ENCODE peak calls at places on chromosome 2, in four cellular contexts. One of them, this sample, is unnamed.

GRCh38 chr2:66535574-66536289 is 100.8 kb downstream of the MEIS1 start:
- DNase-seq in astrocyte: no peak
- DNase-seq in OCI-LY7: no peak
- DNase-seq in IMR-90: no peak
- DNase-seq in this sample: no peak

GRCh38 chr2:58574873-58575272 is 333.7 kb upstream of the FANCL start:
- DNase-seq in astrocyte: peak
- DNase-seq in OCI-LY7: no peak
- DNase-seq in IMR-90: no peak
- DNase-seq in this sample: no peak

GRCh38 chr2:131682122-131682944 is 154.6 kb downstream of the CCDC74A start:
- DNase-seq in OCI-LY7: peak
- DNase-seq in astrocyte: peak
- DNase-seq in IMR-90: peak
- DNase-seq in this sample: peak

GRCh38 chr2:201348758-201349157 is 8.4 kb downstream of the FLACC1 start:
- DNase-seq in OCI-LY7: no peak
- DNase-seq in astrocyte: no peak
- DNase-seq in IMR-90: no peak
- DNase-seq in this sample: no peak

GRCh38 chr2:8277921-8278571 is 403.8 kb upstream of the ID2 start:
- DNase-seq in IMR-90: no peak
- DNase-seq in astrocyte: no peak
- DNase-seq in OCI-LY7: peak
- DNase-seq in this sample: no peak

GRCh38 chr2:151999058-151999457 is 99.8 kb downstream of the CACNB4 start:
- DNase-seq in IMR-90: peak
- DNase-seq in astrocyte: peak
- DNase-seq in OCI-LY7: peak
- DNase-seq in this sample: peak

GRCh38 chr2:88737385-88737784 is 45.9 kb downstream of the RPIA start:
- DNase-seq in IMR-90: peak
- DNase-seq in astrocyte: peak
- DNase-seq in OCI-LY7: no peak
- DNase-seq in this sample: peak

GRCh38 chr2:182593394-182593707 is 122.7 kb upstream of the DNAJC10 start:
- DNase-seq in OCI-LY7: no peak
- DNase-seq in astrocyte: peak
- DNase-seq in IMR-90: peak
- DNase-seq in this sample: peak

GRCh38 chr2:190050001-190050400 is 12.5 kb downstream of the MSTN start:
- DNase-seq in IMR-90: peak
- DNase-seq in astrocyte: no peak
- DNase-seq in OCI-LY7: no peak
- DNase-seq in this sample: peak

GRCh38 chr2:221999702-222000101 is 299.1 kb downstream of the PAX3 start:
- DNase-seq in astrocyte: peak
- DNase-seq in IMR-90: peak
- DNase-seq in OCI-LY7: no peak
- DNase-seq in this sample: peak

GRCh38 chr2:196066794-196067382 is 1.7 kb downstream of the DNAH7 start:
- DNase-seq in OCI-LY7: peak
- DNase-seq in astrocyte: peak
- DNase-seq in IMR-90: peak
- DNase-seq in this sample: peak

GRCh38 chr2:158586491-158586890 is 129.7 kb downstream of the PKP4 start:
- DNase-seq in OCI-LY7: no peak
- DNase-seq in astrocyte: peak
- DNase-seq in IMR-90: peak
- DNase-seq in this sample: peak

GRCh38 chr2:242002944-242003343 is 133.4 kb downstream of the RTP5 start:
- DNase-seq in astrocyte: no peak
- DNase-seq in OCI-LY7: no peak
- DNase-seq in IMR-90: no peak
- DNase-seq in this sample: no peak

DNA sequence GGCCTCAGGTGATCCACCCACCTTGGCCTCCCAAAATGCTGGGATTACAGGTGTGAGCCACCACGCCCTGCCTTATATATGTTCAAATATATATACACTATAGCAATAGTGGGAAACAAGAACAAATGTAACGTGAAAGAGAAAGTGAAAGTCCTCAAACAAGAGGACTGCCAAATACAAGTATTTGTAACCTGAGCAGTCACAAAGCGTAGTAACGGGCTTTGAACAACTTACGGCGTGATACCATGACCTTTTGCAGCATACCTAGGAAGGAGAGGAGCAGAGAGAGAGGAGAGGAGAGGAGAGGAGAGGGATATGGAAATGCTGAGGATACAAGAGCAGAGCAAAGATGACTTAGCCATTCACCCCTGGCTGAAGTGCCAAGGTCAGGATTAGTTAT is 113.8 kb upstream of the RGPD4 start:
- DNase-seq in OCI-LY7: no peak
- DNase-seq in IMR-90: no peak
- DNase-seq in astrocyte: no peak
- DNase-seq in this sample: peak
- H3K4me3 ChIP-seq in OCI-LY7: no peak
- H3K4me3 ChIP-seq in IMR-90: no peak
- H3K4me3 ChIP-seq in astrocyte: no peak
- H3K4me3 ChIP-seq in this sample: no peak

DNA sequence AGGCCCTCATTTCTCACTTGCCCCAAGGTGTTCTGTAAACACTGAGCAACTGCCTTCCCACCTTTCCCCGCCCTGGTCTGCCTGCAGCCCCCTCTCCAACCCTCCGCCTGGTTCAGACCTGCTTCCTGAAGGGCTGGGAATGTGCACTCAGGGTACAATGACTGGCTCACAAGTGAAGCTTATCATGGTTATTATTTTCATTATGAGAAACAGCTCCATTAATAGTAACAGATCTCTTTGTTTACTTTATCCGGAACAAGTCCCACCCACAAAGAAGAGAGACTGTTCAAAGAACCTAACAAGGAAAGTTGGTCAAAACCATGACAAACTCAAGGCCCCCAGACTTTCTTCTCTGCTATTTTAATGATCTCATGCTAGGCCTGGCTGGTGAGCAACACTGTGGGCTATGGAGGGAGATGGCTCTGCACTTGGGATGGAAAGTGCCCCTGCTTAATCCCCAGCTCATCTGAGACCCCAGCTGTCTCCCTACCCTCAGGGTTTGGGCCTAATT is 36.7 kb downstream of the ARHGAP25 start:
- DNase-seq in astrocyte: peak
- DNase-seq in IMR-90: peak
- DNase-seq in OCI-LY7: no peak
- DNase-seq in this sample: peak
- H3K4me3 ChIP-seq in astrocyte: no peak
- H3K4me3 ChIP-seq in IMR-90: no peak
- H3K4me3 ChIP-seq in OCI-LY7: no peak
- H3K4me3 ChIP-seq in this sample: no peak

GRCh38 chr2:33405180-33406105 is 71.0 kb upstream of the RASGRP3 start:
- DNase-seq in astrocyte: peak
- DNase-seq in OCI-LY7: no peak
- DNase-seq in IMR-90: peak
- DNase-seq in this sample: peak

GRCh38 chr2:33409417-33409955 is 67.0 kb upstream of the RASGRP3 start:
- DNase-seq in astrocyte: no peak
- DNase-seq in IMR-90: no peak
- DNase-seq in OCI-LY7: no peak
- DNase-seq in this sample: no peak

GRCh38 chr2:33411765-33412164 is 64.7 kb upstream of the RASGRP3 start:
- DNase-seq in IMR-90: peak
- DNase-seq in astrocyte: peak
- DNase-seq in OCI-LY7: no peak
- DNase-seq in this sample: peak

GRCh38 chr2:33406622-33407021 is 69.8 kb upstream of the RASGRP3 start:
- DNase-seq in astrocyte: peak
- DNase-seq in OCI-LY7: no peak
- DNase-seq in IMR-90: no peak
- DNase-seq in this sample: no peak

GRCh38 chr2:33408109-33408508 is 68.3 kb upstream of the RASGRP3 start:
- DNase-seq in astrocyte: no peak
- DNase-seq in OCI-LY7: no peak
- DNase-seq in IMR-90: no peak
- DNase-seq in this sample: no peak
- H3K4me3 ChIP-seq in astrocyte: no peak
- H3K4me3 ChIP-seq in OCI-LY7: no peak
- H3K4me3 ChIP-seq in IMR-90: no peak
- H3K4me3 ChIP-seq in this sample: no peak

DNA sequence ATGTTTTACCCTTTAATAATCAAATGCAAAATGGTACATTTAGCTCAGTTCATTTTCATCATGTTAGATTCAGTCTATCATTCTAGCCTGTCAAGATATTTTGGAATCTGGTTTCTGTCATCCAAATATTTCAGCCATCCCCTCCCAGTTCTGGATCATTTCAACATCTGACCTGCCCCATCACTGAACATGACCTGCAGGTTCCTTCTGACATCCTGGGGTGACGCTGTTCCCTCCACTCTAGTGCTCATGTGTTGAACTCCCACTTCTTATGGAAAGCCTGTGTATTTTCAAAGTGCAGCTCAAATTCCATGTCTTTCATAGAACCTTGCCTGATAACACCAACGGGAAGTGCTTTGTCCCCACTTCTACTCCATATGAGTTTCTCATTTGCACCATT is 320.0 kb upstream of the TNP1 start:
- DNase-seq in OCI-LY7: no peak
- DNase-seq in astrocyte: no peak
- DNase-seq in IMR-90: no peak
- DNase-seq in this sample: no peak
- H3K4me3 ChIP-seq in OCI-LY7: no peak
- H3K4me3 ChIP-seq in astrocyte: no peak
- H3K4me3 ChIP-seq in IMR-90: no peak
- H3K4me3 ChIP-seq in this sample: no peak

DNA sequence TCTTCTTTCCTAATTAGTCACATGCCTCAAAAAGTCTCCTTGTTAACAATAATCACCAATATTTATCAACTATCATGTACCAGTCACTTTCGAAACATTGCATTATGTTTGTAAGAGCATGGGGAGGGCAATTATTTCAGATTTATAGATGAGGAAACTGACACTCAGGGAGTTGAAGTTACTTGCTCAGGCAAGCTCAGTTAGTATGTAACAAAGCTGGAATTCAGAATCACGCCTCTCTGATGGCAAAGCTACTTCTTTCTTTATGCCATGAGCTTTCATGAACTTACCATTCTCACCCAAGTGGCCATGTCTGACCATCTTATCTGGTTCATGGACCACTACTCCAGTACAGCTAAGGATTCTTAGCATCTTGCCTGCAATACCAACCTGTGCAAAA is 183.4 kb upstream of the TANK start:
- DNase-seq in IMR-90: no peak
- DNase-seq in OCI-LY7: no peak
- DNase-seq in astrocyte: no peak
- DNase-seq in this sample: no peak
- H3K4me3 ChIP-seq in IMR-90: no peak
- H3K4me3 ChIP-seq in OCI-LY7: no peak
- H3K4me3 ChIP-seq in astrocyte: no peak
- H3K4me3 ChIP-seq in this sample: no peak

GRCh38 chr2:105397025-105397722 is 1.7 kb downstream of the FHL2 start:
- DNase-seq in IMR-90: no peak
- DNase-seq in astrocyte: no peak
- DNase-seq in OCI-LY7: no peak
- DNase-seq in this sample: peak

GRCh38 chr2:105396254-105397024 is 2.4 kb downstream of the FHL2 start:
- DNase-seq in OCI-LY7: no peak
- DNase-seq in astrocyte: peak
- DNase-seq in IMR-90: peak
- DNase-seq in this sample: peak

GRCh38 chr2:105393373-105394055 is 5.3 kb downstream of the FHL2 start:
- DNase-seq in IMR-90: peak
- DNase-seq in OCI-LY7: no peak
- DNase-seq in astrocyte: peak
- DNase-seq in this sample: peak

GRCh38 chr2:105394951-105395611 is 3.8 kb downstream of the FHL2 start:
- DNase-seq in OCI-LY7: no peak
- DNase-seq in IMR-90: peak
- DNase-seq in astrocyte: peak
- DNase-seq in this sample: peak

GRCh38 chr2:105395691-105396090 is 3.2 kb downstream of the FHL2 start:
- DNase-seq in IMR-90: no peak
- DNase-seq in astrocyte: no peak
- DNase-seq in OCI-LY7: no peak
- DNase-seq in this sample: peak
- H3K4me3 ChIP-seq in IMR-90: peak
- H3K4me3 ChIP-seq in astrocyte: peak
- H3K4me3 ChIP-seq in OCI-LY7: no peak
- H3K4me3 ChIP-seq in this sample: peak

GRCh38 chr2:129922571-129923264 is 56.7 kb upstream of the RAB6C start:
- DNase-seq in astrocyte: no peak
- DNase-seq in OCI-LY7: no peak
- DNase-seq in IMR-90: no peak
- DNase-seq in this sample: no peak
- H3K4me3 ChIP-seq in astrocyte: no peak
- H3K4me3 ChIP-seq in OCI-LY7: no peak
- H3K4me3 ChIP-seq in IMR-90: no peak
- H3K4me3 ChIP-seq in this sample: no peak

This sample was measured in choroid plexus epithelial cell.